ENCODE peak calls at places on chromosomes 11 and 22, in ten cellular contexts. X is NCI-H1694 treated with DMSO at 0.1 percent for 48 hours; F is ELR; A is activated naive CD8-positive, alpha-beta T cell treated with anti-CD3 and anti-CD28 coated beads for 36 hours; C is T-helper 2 cell; Q is activated CD4-positive, CD25-positive, alpha-beta regulatory T cell; Z is H9; V is stimulated activated CD8-positive, alpha-beta memory T cell treated with anti-CD3 and anti-CD28 coated beads, Interleukin-4, amount 100 ng/mL, for 48 hours; P is activated CD4-positive, alpha-beta T cell treated with anti-CD3 and anti-CD28 coated beads for 24 hours; L is Kasumi-1. G is an unnamed sample.

GRCh38 chr11:86244063-86244521 is 461 bp upstream of the EED start:
- DNase-seq in A (peak), L (no peak), Q (peak), V (peak), C (peak), F (peak), Z (peak), P (peak), X (peak), G (no peak)

GRCh38 chr22:49724030-49724892 is 103.4 kb downstream of the BRD1 start:
- DNase-seq in P (no peak), V (peak), F (no peak), Q (no peak), C (no peak), X (no peak), L (no peak), Z (no peak), A (peak), G (no peak)

GRCh38 chr22:38304526-38304925 is 12.7 kb downstream of the CSNK1E start:
- DNase-seq in X (no peak), P (no peak), Z (no peak), F (no peak), C (no peak), V (no peak), Q (no peak), A (no peak), L (no peak), G (no peak)

GRCh38 chr22:23128269-23129108 is 13.3 kb downstream of the RSPH14 start:
- DNase-seq in X (peak), A (peak), L (peak), F (peak), Z (peak), C (no peak), Q (peak), P (peak), V (peak), G (peak)

GRCh38 chr11:73383249-73384126 is 7.3 kb downstream of the RELT start:
- DNase-seq in V (no peak), F (no peak), Z (no peak), X (no peak), Q (no peak), A (no peak), P (no peak), L (no peak), C (no peak), G (no peak)

GRCh38 chr11:3840870-3841425 is at the start of gene RHOG:
- DNase-seq in L (peak), C (peak), P (no peak), Q (peak), X (no peak), F (peak), V (peak), Z (peak), A (no peak), G (peak)

GRCh38 chr22:30243671-30244465 is 2.7 kb downstream of the LIF start:
- DNase-seq in A (no peak), V (no peak), F (no peak), Z (no peak), C (no peak), Q (no peak), P (no peak), X (no peak), L (no peak), G (no peak)

GRCh38 chr22:45166935-45167334 is 3.2 kb downstream of the NUP50 start:
- DNase-seq in Q (no peak), A (no peak), L (peak), C (no peak), V (no peak), X (no peak), P (no peak), F (no peak), Z (no peak), G (no peak)

GRCh38 chr11:64745523-64746328 is 1.8 kb upstream of the RASGRP2 start:
- DNase-seq in V (peak), Z (peak), L (peak), C (peak), A (peak), F (peak), X (no peak), P (no peak), Q (peak), G (peak)

GRCh38 chr11:95104121-95104830 is 14.6 kb downstream of the ENDOD1 start:
- DNase-seq in L (no peak), X (no peak), P (no peak), Q (no peak), A (no peak), Z (no peak), F (no peak), C (no peak), V (no peak), G (no peak)

GRCh38 chr11:32809313-32809712 is 14.9 kb upstream of the CCDC73 start:
- DNase-seq in Z (peak), F (peak), X (peak), Q (no peak), V (peak), C (no peak), A (peak), L (peak), P (peak), G (peak)

GRCh38 chr11:60743058-60743457 is 13.6 kb upstream of the MS4A15 start:
- DNase-seq in P (no peak), A (no peak), X (no peak), C (no peak), L (no peak), Z (no peak), F (no peak), Q (no peak), V (no peak), G (no peak)

G was measured in cardiac muscle cell.